ENCODE peak calls at places on chromosomes 2 and 18, in ten cellular contexts. One of them, this sample, is unnamed.

GRCh38 chr18:21672868-21673267 is 31.7 kb downstream of the ABHD3 start:
- DNase-seq in activated CD4-positive, alpha-beta T cell treated with anti-CD3 and anti-CD28 coated beads, Interleukin-2, amount 10 ng/mL, durations not matched to agents 7 days and 5 days: no peak
- DNase-seq in endothelial cell of umbilical vein: peak; percentile 7
- DNase-seq in NCI-H1105 treated with DMSO at 0.1 percent for 48 hours: no peak
- DNase-seq in pons: peak; percentile 20
- DNase-seq in T-helper 9 cell: no peak
- DNase-seq in GM03348: peak; percentile 11
- DNase-seq in posterior cingulate gyrus: no peak
- DNase-seq in activated T-helper 2 cell treated with anti-CD3 and anti-CD28 coated beads, Interferon-gamma antibody, Interleukin-2, Interleukin-4, amounts not matched to agents 10 μg/mL and 5 μg/mL and 100 μg/mL, durations not matched to agents 14 hours and 24 hours and 36 hours: no peak
- DNase-seq in NCI-H1092: no peak
- DNase-seq in this sample: no peak

GRCh38 chr2:156320491-156320896 is 12.0 kb downstream of the NR4A2 start:
- DNase-seq in activated CD4-positive, alpha-beta T cell treated with anti-CD3 and anti-CD28 coated beads, Interleukin-2, amount 10 ng/mL, durations not matched to agents 7 days and 5 days: no peak
- DNase-seq in endothelial cell of umbilical vein: no peak
- DNase-seq in NCI-H1105 treated with DMSO at 0.1 percent for 48 hours: no peak
- DNase-seq in pons: no peak
- DNase-seq in T-helper 9 cell: no peak
- DNase-seq in GM03348: peak; percentile 30
- DNase-seq in posterior cingulate gyrus: no peak
- DNase-seq in activated T-helper 2 cell treated with anti-CD3 and anti-CD28 coated beads, Interferon-gamma antibody, Interleukin-2, Interleukin-4, amounts not matched to agents 10 μg/mL and 5 μg/mL and 100 μg/mL, durations not matched to agents 14 hours and 24 hours and 36 hours: no peak
- DNase-seq in NCI-H1092: no peak
- DNase-seq in this sample: no peak

GRCh38 chr2:173397539-173397938 is 42.9 kb downstream of the CDCA7 start:
- DNase-seq in activated CD4-positive, alpha-beta T cell treated with anti-CD3 and anti-CD28 coated beads, Interleukin-2, amount 10 ng/mL, durations not matched to agents 7 days and 5 days: no peak
- DNase-seq in endothelial cell of umbilical vein: no peak
- DNase-seq in NCI-H1105 treated with DMSO at 0.1 percent for 48 hours: peak; percentile 45
- DNase-seq in pons: no peak
- DNase-seq in T-helper 9 cell: no peak
- DNase-seq in GM03348: no peak
- DNase-seq in posterior cingulate gyrus: no peak
- DNase-seq in activated T-helper 2 cell treated with anti-CD3 and anti-CD28 coated beads, Interferon-gamma antibody, Interleukin-2, Interleukin-4, amounts not matched to agents 10 μg/mL and 5 μg/mL and 100 μg/mL, durations not matched to agents 14 hours and 24 hours and 36 hours: no peak
- DNase-seq in NCI-H1092: no peak
- DNase-seq in this sample: no peak

GRCh38 chr2:68463287-68463877 is 3.7 kb downstream of the FBXO48 start:
- DNase-seq in activated CD4-positive, alpha-beta T cell treated with anti-CD3 and anti-CD28 coated beads, Interleukin-2, amount 10 ng/mL, durations not matched to agents 7 days and 5 days: peak; percentile 31
- DNase-seq in endothelial cell of umbilical vein: peak; percentile 75
- DNase-seq in NCI-H1105 treated with DMSO at 0.1 percent for 48 hours: peak; percentile 39
- DNase-seq in pons: peak; percentile 77
- DNase-seq in T-helper 9 cell: no peak
- DNase-seq in GM03348: peak; percentile 30
- DNase-seq in posterior cingulate gyrus: no peak
- DNase-seq in activated T-helper 2 cell treated with anti-CD3 and anti-CD28 coated beads, Interferon-gamma antibody, Interleukin-2, Interleukin-4, amounts not matched to agents 10 μg/mL and 5 μg/mL and 100 μg/mL, durations not matched to agents 14 hours and 24 hours and 36 hours: no peak
- DNase-seq in NCI-H1092: peak; percentile 20
- DNase-seq in this sample: no peak

GRCh38 chr2:127610561-127610960 is 35.4 kb upstream of the GPR17 start:
- DNase-seq in activated CD4-positive, alpha-beta T cell treated with anti-CD3 and anti-CD28 coated beads, Interleukin-2, amount 10 ng/mL, durations not matched to agents 7 days and 5 days: no peak
- DNase-seq in endothelial cell of umbilical vein: no peak
- DNase-seq in NCI-H1105 treated with DMSO at 0.1 percent for 48 hours: no peak
- DNase-seq in pons: no peak
- DNase-seq in T-helper 9 cell: no peak
- DNase-seq in GM03348: no peak
- DNase-seq in posterior cingulate gyrus: no peak
- DNase-seq in activated T-helper 2 cell treated with anti-CD3 and anti-CD28 coated beads, Interferon-gamma antibody, Interleukin-2, Interleukin-4, amounts not matched to agents 10 μg/mL and 5 μg/mL and 100 μg/mL, durations not matched to agents 14 hours and 24 hours and 36 hours: no peak
- DNase-seq in NCI-H1092: no peak
- DNase-seq in this sample: no peak

GRCh38 chr2:19009510-19009909 is 348.9 kb downstream of the OSR1 start:
- DNase-seq in activated CD4-positive, alpha-beta T cell treated with anti-CD3 and anti-CD28 coated beads, Interleukin-2, amount 10 ng/mL, durations not matched to agents 7 days and 5 days: no peak
- DNase-seq in endothelial cell of umbilical vein: no peak
- DNase-seq in NCI-H1105 treated with DMSO at 0.1 percent for 48 hours: no peak
- DNase-seq in pons: no peak
- DNase-seq in T-helper 9 cell: no peak
- DNase-seq in GM03348: no peak
- DNase-seq in posterior cingulate gyrus: no peak
- DNase-seq in activated T-helper 2 cell treated with anti-CD3 and anti-CD28 coated beads, Interferon-gamma antibody, Interleukin-2, Interleukin-4, amounts not matched to agents 10 μg/mL and 5 μg/mL and 100 μg/mL, durations not matched to agents 14 hours and 24 hours and 36 hours: no peak
- DNase-seq in NCI-H1092: no peak
- DNase-seq in this sample: no peak

GRCh38 chr2:198662916-198663315 is 794.8 kb downstream of the SATB2 start:
- DNase-seq in activated CD4-positive, alpha-beta T cell treated with anti-CD3 and anti-CD28 coated beads, Interleukin-2, amount 10 ng/mL, durations not matched to agents 7 days and 5 days: no peak
- DNase-seq in endothelial cell of umbilical vein: no peak
- DNase-seq in NCI-H1105 treated with DMSO at 0.1 percent for 48 hours: no peak
- DNase-seq in pons: no peak
- DNase-seq in T-helper 9 cell: no peak
- DNase-seq in GM03348: peak; percentile 9
- DNase-seq in posterior cingulate gyrus: no peak
- DNase-seq in activated T-helper 2 cell treated with anti-CD3 and anti-CD28 coated beads, Interferon-gamma antibody, Interleukin-2, Interleukin-4, amounts not matched to agents 10 μg/mL and 5 μg/mL and 100 μg/mL, durations not matched to agents 14 hours and 24 hours and 36 hours: no peak
- DNase-seq in NCI-H1092: no peak
- DNase-seq in this sample: no peak

GRCh38 chr2:32697156-32697555 is 69.3 kb downstream of the TTC27 start:
- DNase-seq in activated CD4-positive, alpha-beta T cell treated with anti-CD3 and anti-CD28 coated beads, Interleukin-2, amount 10 ng/mL, durations not matched to agents 7 days and 5 days: no peak
- DNase-seq in endothelial cell of umbilical vein: no peak
- DNase-seq in NCI-H1105 treated with DMSO at 0.1 percent for 48 hours: no peak
- DNase-seq in pons: no peak
- DNase-seq in T-helper 9 cell: no peak
- DNase-seq in GM03348: peak; percentile 70
- DNase-seq in posterior cingulate gyrus: no peak
- DNase-seq in activated T-helper 2 cell treated with anti-CD3 and anti-CD28 coated beads, Interferon-gamma antibody, Interleukin-2, Interleukin-4, amounts not matched to agents 10 μg/mL and 5 μg/mL and 100 μg/mL, durations not matched to agents 14 hours and 24 hours and 36 hours: no peak
- DNase-seq in NCI-H1092: no peak
- DNase-seq in this sample: no peak

GRCh38 chr2:217695033-217695520 is 307.7 kb downstream of the TNS1 start:
- DNase-seq in activated CD4-positive, alpha-beta T cell treated with anti-CD3 and anti-CD28 coated beads, Interleukin-2, amount 10 ng/mL, durations not matched to agents 7 days and 5 days: no peak
- DNase-seq in endothelial cell of umbilical vein: no peak
- DNase-seq in NCI-H1105 treated with DMSO at 0.1 percent for 48 hours: no peak
- DNase-seq in pons: no peak
- DNase-seq in T-helper 9 cell: no peak
- DNase-seq in GM03348: peak; percentile 87
- DNase-seq in posterior cingulate gyrus: no peak
- DNase-seq in activated T-helper 2 cell treated with anti-CD3 and anti-CD28 coated beads, Interferon-gamma antibody, Interleukin-2, Interleukin-4, amounts not matched to agents 10 μg/mL and 5 μg/mL and 100 μg/mL, durations not matched to agents 14 hours and 24 hours and 36 hours: no peak
- DNase-seq in NCI-H1092: no peak
- DNase-seq in this sample: no peak

GRCh38 chr2:196315388-196316049 is 144.1 kb upstream of the STK17B start:
- DNase-seq in activated CD4-positive, alpha-beta T cell treated with anti-CD3 and anti-CD28 coated beads, Interleukin-2, amount 10 ng/mL, durations not matched to agents 7 days and 5 days: no peak
- DNase-seq in endothelial cell of umbilical vein: no peak
- DNase-seq in NCI-H1105 treated with DMSO at 0.1 percent for 48 hours: no peak
- DNase-seq in pons: no peak
- DNase-seq in T-helper 9 cell: no peak
- DNase-seq in GM03348: peak; percentile 36
- DNase-seq in posterior cingulate gyrus: no peak
- DNase-seq in activated T-helper 2 cell treated with anti-CD3 and anti-CD28 coated beads, Interferon-gamma antibody, Interleukin-2, Interleukin-4, amounts not matched to agents 10 μg/mL and 5 μg/mL and 100 μg/mL, durations not matched to agents 14 hours and 24 hours and 36 hours: no peak
- DNase-seq in NCI-H1092: no peak
- DNase-seq in this sample: no peak

GRCh38 chr2:215290980-215291599 is 20.8 kb upstream of the ATIC start:
- DNase-seq in activated CD4-positive, alpha-beta T cell treated with anti-CD3 and anti-CD28 coated beads, Interleukin-2, amount 10 ng/mL, durations not matched to agents 7 days and 5 days: no peak
- DNase-seq in endothelial cell of umbilical vein: no peak
- DNase-seq in NCI-H1105 treated with DMSO at 0.1 percent for 48 hours: no peak
- DNase-seq in pons: no peak
- DNase-seq in T-helper 9 cell: no peak
- DNase-seq in GM03348: no peak
- DNase-seq in posterior cingulate gyrus: no peak
- DNase-seq in activated T-helper 2 cell treated with anti-CD3 and anti-CD28 coated beads, Interferon-gamma antibody, Interleukin-2, Interleukin-4, amounts not matched to agents 10 μg/mL and 5 μg/mL and 100 μg/mL, durations not matched to agents 14 hours and 24 hours and 36 hours: no peak
- DNase-seq in NCI-H1092: no peak
- DNase-seq in this sample: no peak

GRCh38 chr2:9826208-9826607 is 17.1 kb upstream of the TAF1B start:
- DNase-seq in activated CD4-positive, alpha-beta T cell treated with anti-CD3 and anti-CD28 coated beads, Interleukin-2, amount 10 ng/mL, durations not matched to agents 7 days and 5 days: no peak
- DNase-seq in endothelial cell of umbilical vein: no peak
- DNase-seq in NCI-H1105 treated with DMSO at 0.1 percent for 48 hours: no peak
- DNase-seq in pons: no peak
- DNase-seq in T-helper 9 cell: no peak
- DNase-seq in GM03348: no peak
- DNase-seq in posterior cingulate gyrus: no peak
- DNase-seq in activated T-helper 2 cell treated with anti-CD3 and anti-CD28 coated beads, Interferon-gamma antibody, Interleukin-2, Interleukin-4, amounts not matched to agents 10 μg/mL and 5 μg/mL and 100 μg/mL, durations not matched to agents 14 hours and 24 hours and 36 hours: no peak
- DNase-seq in NCI-H1092: no peak
- DNase-seq in this sample: no peak

GRCh38 chr2:126518206-126518605 is 137.8 kb upstream of the GYPC start:
- DNase-seq in activated CD4-positive, alpha-beta T cell treated with anti-CD3 and anti-CD28 coated beads, Interleukin-2, amount 10 ng/mL, durations not matched to agents 7 days and 5 days: no peak
- DNase-seq in endothelial cell of umbilical vein: no peak
- DNase-seq in NCI-H1105 treated with DMSO at 0.1 percent for 48 hours: no peak
- DNase-seq in pons: no peak
- DNase-seq in T-helper 9 cell: no peak
- DNase-seq in GM03348: no peak
- DNase-seq in posterior cingulate gyrus: no peak
- DNase-seq in activated T-helper 2 cell treated with anti-CD3 and anti-CD28 coated beads, Interferon-gamma antibody, Interleukin-2, Interleukin-4, amounts not matched to agents 10 μg/mL and 5 μg/mL and 100 μg/mL, durations not matched to agents 14 hours and 24 hours and 36 hours: no peak
- DNase-seq in NCI-H1092: no peak
- DNase-seq in this sample: no peak

GRCh38 chr2:3736112-3736511 is 32.7 kb downstream of the DCDC2C start:
- DNase-seq in activated CD4-positive, alpha-beta T cell treated with anti-CD3 and anti-CD28 coated beads, Interleukin-2, amount 10 ng/mL, durations not matched to agents 7 days and 5 days: no peak
- DNase-seq in endothelial cell of umbilical vein: no peak
- DNase-seq in NCI-H1105 treated with DMSO at 0.1 percent for 48 hours: no peak
- DNase-seq in pons: no peak
- DNase-seq in T-helper 9 cell: no peak
- DNase-seq in GM03348: no peak
- DNase-seq in posterior cingulate gyrus: no peak
- DNase-seq in activated T-helper 2 cell treated with anti-CD3 and anti-CD28 coated beads, Interferon-gamma antibody, Interleukin-2, Interleukin-4, amounts not matched to agents 10 μg/mL and 5 μg/mL and 100 μg/mL, durations not matched to agents 14 hours and 24 hours and 36 hours: no peak
- DNase-seq in NCI-H1092: no peak
- DNase-seq in this sample: no peak

GRCh38 chr2:156157670-156158069 is 174.9 kb downstream of the NR4A2 start:
- DNase-seq in activated CD4-positive, alpha-beta T cell treated with anti-CD3 and anti-CD28 coated beads, Interleukin-2, amount 10 ng/mL, durations not matched to agents 7 days and 5 days: no peak
- DNase-seq in endothelial cell of umbilical vein: no peak
- DNase-seq in NCI-H1105 treated with DMSO at 0.1 percent for 48 hours: no peak
- DNase-seq in pons: peak; percentile 6
- DNase-seq in T-helper 9 cell: no peak
- DNase-seq in GM03348: no peak
- DNase-seq in posterior cingulate gyrus: no peak
- DNase-seq in activated T-helper 2 cell treated with anti-CD3 and anti-CD28 coated beads, Interferon-gamma antibody, Interleukin-2, Interleukin-4, amounts not matched to agents 10 μg/mL and 5 μg/mL and 100 μg/mL, durations not matched to agents 14 hours and 24 hours and 36 hours: no peak
- DNase-seq in NCI-H1092: no peak
- DNase-seq in this sample: no peak

GRCh38 chr2:148130571-148130970 is 109.7 kb downstream of the MBD5 start:
- DNase-seq in activated CD4-positive, alpha-beta T cell treated with anti-CD3 and anti-CD28 coated beads, Interleukin-2, amount 10 ng/mL, durations not matched to agents 7 days and 5 days: no peak
- DNase-seq in endothelial cell of umbilical vein: no peak
- DNase-seq in NCI-H1105 treated with DMSO at 0.1 percent for 48 hours: no peak
- DNase-seq in pons: no peak
- DNase-seq in T-helper 9 cell: no peak
- DNase-seq in GM03348: peak; percentile 31
- DNase-seq in posterior cingulate gyrus: no peak
- DNase-seq in activated T-helper 2 cell treated with anti-CD3 and anti-CD28 coated beads, Interferon-gamma antibody, Interleukin-2, Interleukin-4, amounts not matched to agents 10 μg/mL and 5 μg/mL and 100 μg/mL, durations not matched to agents 14 hours and 24 hours and 36 hours: no peak
- DNase-seq in NCI-H1092: no peak
- DNase-seq in this sample: no peak

GRCh38 chr2:11459816-11460215 is 6.1 kb downstream of the E2F6 start:
- DNase-seq in activated CD4-positive, alpha-beta T cell treated with anti-CD3 and anti-CD28 coated beads, Interleukin-2, amount 10 ng/mL, durations not matched to agents 7 days and 5 days: no peak
- DNase-seq in endothelial cell of umbilical vein: no peak
- DNase-seq in NCI-H1105 treated with DMSO at 0.1 percent for 48 hours: no peak
- DNase-seq in pons: no peak
- DNase-seq in T-helper 9 cell: no peak
- DNase-seq in GM03348: no peak
- DNase-seq in posterior cingulate gyrus: no peak
- DNase-seq in activated T-helper 2 cell treated with anti-CD3 and anti-CD28 coated beads, Interferon-gamma antibody, Interleukin-2, Interleukin-4, amounts not matched to agents 10 μg/mL and 5 μg/mL and 100 μg/mL, durations not matched to agents 14 hours and 24 hours and 36 hours: no peak
- DNase-seq in NCI-H1092: no peak
- DNase-seq in this sample: no peak

GRCh38 chr2:24222946-24223345 is 48.1 kb downstream of the FAM228A start:
- DNase-seq in activated CD4-positive, alpha-beta T cell treated with anti-CD3 and anti-CD28 coated beads, Interleukin-2, amount 10 ng/mL, durations not matched to agents 7 days and 5 days: no peak
- DNase-seq in endothelial cell of umbilical vein: no peak
- DNase-seq in NCI-H1105 treated with DMSO at 0.1 percent for 48 hours: no peak
- DNase-seq in pons: no peak
- DNase-seq in T-helper 9 cell: no peak
- DNase-seq in GM03348: no peak
- DNase-seq in posterior cingulate gyrus: no peak
- DNase-seq in activated T-helper 2 cell treated with anti-CD3 and anti-CD28 coated beads, Interferon-gamma antibody, Interleukin-2, Interleukin-4, amounts not matched to agents 10 μg/mL and 5 μg/mL and 100 μg/mL, durations not matched to agents 14 hours and 24 hours and 36 hours: no peak
- DNase-seq in NCI-H1092: no peak
- DNase-seq in this sample: no peak

GRCh38 chr2:137950238-137950637 is 14.0 kb upstream of the HNMT start:
- DNase-seq in activated CD4-positive, alpha-beta T cell treated with anti-CD3 and anti-CD28 coated beads, Interleukin-2, amount 10 ng/mL, durations not matched to agents 7 days and 5 days: no peak
- DNase-seq in endothelial cell of umbilical vein: no peak
- DNase-seq in NCI-H1105 treated with DMSO at 0.1 percent for 48 hours: no peak
- DNase-seq in pons: no peak
- DNase-seq in T-helper 9 cell: no peak
- DNase-seq in GM03348: no peak
- DNase-seq in posterior cingulate gyrus: no peak
- DNase-seq in activated T-helper 2 cell treated with anti-CD3 and anti-CD28 coated beads, Interferon-gamma antibody, Interleukin-2, Interleukin-4, amounts not matched to agents 10 μg/mL and 5 μg/mL and 100 μg/mL, durations not matched to agents 14 hours and 24 hours and 36 hours: no peak
- DNase-seq in NCI-H1092: no peak
- DNase-seq in this sample: no peak

GRCh38 chr2:159326569-159327255 is 40.2 kb upstream of the WDSUB1 start:
- DNase-seq in activated CD4-positive, alpha-beta T cell treated with anti-CD3 and anti-CD28 coated beads, Interleukin-2, amount 10 ng/mL, durations not matched to agents 7 days and 5 days: no peak
- DNase-seq in endothelial cell of umbilical vein: no peak
- DNase-seq in NCI-H1105 treated with DMSO at 0.1 percent for 48 hours: no peak
- DNase-seq in pons: no peak
- DNase-seq in T-helper 9 cell: no peak
- DNase-seq in GM03348: peak; percentile 54
- DNase-seq in posterior cingulate gyrus: no peak
- DNase-seq in activated T-helper 2 cell treated with anti-CD3 and anti-CD28 coated beads, Interferon-gamma antibody, Interleukin-2, Interleukin-4, amounts not matched to agents 10 μg/mL and 5 μg/mL and 100 μg/mL, durations not matched to agents 14 hours and 24 hours and 36 hours: no peak
- DNase-seq in NCI-H1092: no peak
- DNase-seq in this sample: no peak

GRCh38 chr18:38534073-38534472 is 968.5 kb upstream of the CELF4 start:
- DNase-seq in activated CD4-positive, alpha-beta T cell treated with anti-CD3 and anti-CD28 coated beads, Interleukin-2, amount 10 ng/mL, durations not matched to agents 7 days and 5 days: no peak
- DNase-seq in endothelial cell of umbilical vein: no peak
- DNase-seq in NCI-H1105 treated with DMSO at 0.1 percent for 48 hours: no peak
- DNase-seq in pons: no peak
- DNase-seq in T-helper 9 cell: no peak
- DNase-seq in GM03348: no peak
- DNase-seq in posterior cingulate gyrus: no peak
- DNase-seq in activated T-helper 2 cell treated with anti-CD3 and anti-CD28 coated beads, Interferon-gamma antibody, Interleukin-2, Interleukin-4, amounts not matched to agents 10 μg/mL and 5 μg/mL and 100 μg/mL, durations not matched to agents 14 hours and 24 hours and 36 hours: no peak
- DNase-seq in NCI-H1092: no peak
- DNase-seq in this sample: no peak

GRCh38 chr2:12402440-12403139 is 314.1 kb upstream of the TRIB2 start:
- DNase-seq in activated CD4-positive, alpha-beta T cell treated with anti-CD3 and anti-CD28 coated beads, Interleukin-2, amount 10 ng/mL, durations not matched to agents 7 days and 5 days: no peak
- DNase-seq in endothelial cell of umbilical vein: no peak
- DNase-seq in NCI-H1105 treated with DMSO at 0.1 percent for 48 hours: no peak
- DNase-seq in pons: no peak
- DNase-seq in T-helper 9 cell: no peak
- DNase-seq in GM03348: no peak
- DNase-seq in posterior cingulate gyrus: no peak
- DNase-seq in activated T-helper 2 cell treated with anti-CD3 and anti-CD28 coated beads, Interferon-gamma antibody, Interleukin-2, Interleukin-4, amounts not matched to agents 10 μg/mL and 5 μg/mL and 100 μg/mL, durations not matched to agents 14 hours and 24 hours and 36 hours: no peak
- DNase-seq in NCI-H1092: no peak
- DNase-seq in this sample: no peak